ENCODE peak calls at places on chromosomes 12 and 14, in ten cellular contexts. One of them, this sample, is unnamed.

GRCh38 chr12:121741743-121742142 is 29.2 kb downstream of the TMEM120B start:
- DNase-seq in anterior cingulate cortex: no peak
- DNase-seq in GM23248: no peak
- DNase-seq in NCI-H1092 treated with DMSO at 0.1 percent for 48 hours: no peak
- DNase-seq in COLO829: no peak
- DNase-seq in activated CD4-positive, alpha-beta T cell treated with anti-CD3 and anti-CD28 coated beads, Interleukin-2, amount 10 ng/mL, durations not matched to agents 7 days and 5 days: no peak
- DNase-seq in stimulated activated CD8-positive, alpha-beta memory T cell treated with anti-CD3 and anti-CD28 coated beads, Interleukin-4, amount 100 ng/mL, for 24 hours: no peak
- DNase-seq in activated T-helper 1 cell treated with anti-CD3 and anti-CD28 coated beads, Interleukin-12 subunit alpha, Interleukin-12 subunit beta, Interleukin-2, Interleukin-4 antibody, amounts not matched to agents 30 ng/mL and 10 ng/mL and 1 ng/mL, durations not matched to agents 14 hours and 24 hours and 36 hours: no peak
- DNase-seq in CD8-positive, alpha-beta memory T cell: no peak
- DNase-seq in left colon: no peak
- DNase-seq in this sample: no peak

GRCh38 chr12:124304314-124304790 is 9.5 kb downstream of the RFLNA start:
- DNase-seq in anterior cingulate cortex: no peak
- DNase-seq in GM23248: no peak
- DNase-seq in NCI-H1092 treated with DMSO at 0.1 percent for 48 hours: no peak
- DNase-seq in COLO829: no peak
- DNase-seq in activated CD4-positive, alpha-beta T cell treated with anti-CD3 and anti-CD28 coated beads, Interleukin-2, amount 10 ng/mL, durations not matched to agents 7 days and 5 days: no peak
- DNase-seq in stimulated activated CD8-positive, alpha-beta memory T cell treated with anti-CD3 and anti-CD28 coated beads, Interleukin-4, amount 100 ng/mL, for 24 hours: no peak
- DNase-seq in activated T-helper 1 cell treated with anti-CD3 and anti-CD28 coated beads, Interleukin-12 subunit alpha, Interleukin-12 subunit beta, Interleukin-2, Interleukin-4 antibody, amounts not matched to agents 30 ng/mL and 10 ng/mL and 1 ng/mL, durations not matched to agents 14 hours and 24 hours and 36 hours: no peak
- DNase-seq in CD8-positive, alpha-beta memory T cell: no peak
- DNase-seq in left colon: peak; percentile 2
- DNase-seq in this sample: no peak

GRCh38 chr14:99475660-99476059 is 5.0 kb downstream of the SETD3 start:
- DNase-seq in anterior cingulate cortex: no peak
- DNase-seq in GM23248: no peak
- DNase-seq in NCI-H1092 treated with DMSO at 0.1 percent for 48 hours: no peak
- DNase-seq in COLO829: no peak
- DNase-seq in activated CD4-positive, alpha-beta T cell treated with anti-CD3 and anti-CD28 coated beads, Interleukin-2, amount 10 ng/mL, durations not matched to agents 7 days and 5 days: no peak
- DNase-seq in stimulated activated CD8-positive, alpha-beta memory T cell treated with anti-CD3 and anti-CD28 coated beads, Interleukin-4, amount 100 ng/mL, for 24 hours: no peak
- DNase-seq in activated T-helper 1 cell treated with anti-CD3 and anti-CD28 coated beads, Interleukin-12 subunit alpha, Interleukin-12 subunit beta, Interleukin-2, Interleukin-4 antibody, amounts not matched to agents 30 ng/mL and 10 ng/mL and 1 ng/mL, durations not matched to agents 14 hours and 24 hours and 36 hours: no peak
- DNase-seq in CD8-positive, alpha-beta memory T cell: no peak
- DNase-seq in left colon: no peak
- DNase-seq in this sample: no peak

GRCh38 chr12:132077322-132078100 is 66.6 kb downstream of the DDX51 start:
- DNase-seq in anterior cingulate cortex: no peak
- DNase-seq in GM23248: no peak
- DNase-seq in NCI-H1092 treated with DMSO at 0.1 percent for 48 hours: no peak
- DNase-seq in COLO829: no peak
- DNase-seq in activated CD4-positive, alpha-beta T cell treated with anti-CD3 and anti-CD28 coated beads, Interleukin-2, amount 10 ng/mL, durations not matched to agents 7 days and 5 days: no peak
- DNase-seq in stimulated activated CD8-positive, alpha-beta memory T cell treated with anti-CD3 and anti-CD28 coated beads, Interleukin-4, amount 100 ng/mL, for 24 hours: no peak
- DNase-seq in activated T-helper 1 cell treated with anti-CD3 and anti-CD28 coated beads, Interleukin-12 subunit alpha, Interleukin-12 subunit beta, Interleukin-2, Interleukin-4 antibody, amounts not matched to agents 30 ng/mL and 10 ng/mL and 1 ng/mL, durations not matched to agents 14 hours and 24 hours and 36 hours: no peak
- DNase-seq in CD8-positive, alpha-beta memory T cell: no peak
- DNase-seq in left colon: no peak
- DNase-seq in this sample: no peak

GRCh38 chr12:28209782-28210181 is 19.5 kb downstream of the CCDC91 start:
- DNase-seq in anterior cingulate cortex: no peak
- DNase-seq in GM23248: no peak
- DNase-seq in NCI-H1092 treated with DMSO at 0.1 percent for 48 hours: no peak
- DNase-seq in COLO829: no peak
- DNase-seq in activated CD4-positive, alpha-beta T cell treated with anti-CD3 and anti-CD28 coated beads, Interleukin-2, amount 10 ng/mL, durations not matched to agents 7 days and 5 days: no peak
- DNase-seq in stimulated activated CD8-positive, alpha-beta memory T cell treated with anti-CD3 and anti-CD28 coated beads, Interleukin-4, amount 100 ng/mL, for 24 hours: no peak
- DNase-seq in activated T-helper 1 cell treated with anti-CD3 and anti-CD28 coated beads, Interleukin-12 subunit alpha, Interleukin-12 subunit beta, Interleukin-2, Interleukin-4 antibody, amounts not matched to agents 30 ng/mL and 10 ng/mL and 1 ng/mL, durations not matched to agents 14 hours and 24 hours and 36 hours: no peak
- DNase-seq in CD8-positive, alpha-beta memory T cell: no peak
- DNase-seq in left colon: no peak
- DNase-seq in this sample: no peak

GRCh38 chr14:50038398-50039119 is 77.8 kb downstream of the VCPKMT start:
- DNase-seq in anterior cingulate cortex: no peak
- DNase-seq in GM23248: peak; percentile 99
- DNase-seq in NCI-H1092 treated with DMSO at 0.1 percent for 48 hours: no peak
- DNase-seq in COLO829: no peak
- DNase-seq in activated CD4-positive, alpha-beta T cell treated with anti-CD3 and anti-CD28 coated beads, Interleukin-2, amount 10 ng/mL, durations not matched to agents 7 days and 5 days: peak; percentile 46
- DNase-seq in stimulated activated CD8-positive, alpha-beta memory T cell treated with anti-CD3 and anti-CD28 coated beads, Interleukin-4, amount 100 ng/mL, for 24 hours: peak; percentile 43
- DNase-seq in activated T-helper 1 cell treated with anti-CD3 and anti-CD28 coated beads, Interleukin-12 subunit alpha, Interleukin-12 subunit beta, Interleukin-2, Interleukin-4 antibody, amounts not matched to agents 30 ng/mL and 10 ng/mL and 1 ng/mL, durations not matched to agents 14 hours and 24 hours and 36 hours: peak; percentile 71
- DNase-seq in CD8-positive, alpha-beta memory T cell: peak; percentile 56
- DNase-seq in left colon: no peak
- DNase-seq in this sample: no peak

GRCh38 chr12:98238513-98238912 is 276.9 kb upstream of the TMPO start:
- DNase-seq in anterior cingulate cortex: no peak
- DNase-seq in GM23248: peak; percentile 92
- DNase-seq in NCI-H1092 treated with DMSO at 0.1 percent for 48 hours: no peak
- DNase-seq in COLO829: no peak
- DNase-seq in activated CD4-positive, alpha-beta T cell treated with anti-CD3 and anti-CD28 coated beads, Interleukin-2, amount 10 ng/mL, durations not matched to agents 7 days and 5 days: no peak
- DNase-seq in stimulated activated CD8-positive, alpha-beta memory T cell treated with anti-CD3 and anti-CD28 coated beads, Interleukin-4, amount 100 ng/mL, for 24 hours: no peak
- DNase-seq in activated T-helper 1 cell treated with anti-CD3 and anti-CD28 coated beads, Interleukin-12 subunit alpha, Interleukin-12 subunit beta, Interleukin-2, Interleukin-4 antibody, amounts not matched to agents 30 ng/mL and 10 ng/mL and 1 ng/mL, durations not matched to agents 14 hours and 24 hours and 36 hours: no peak
- DNase-seq in CD8-positive, alpha-beta memory T cell: no peak
- DNase-seq in left colon: no peak
- DNase-seq in this sample: no peak

GRCh38 chr14:90844321-90844720 is 28.1 kb upstream of the TTC7B start:
- DNase-seq in anterior cingulate cortex: no peak
- DNase-seq in GM23248: no peak
- DNase-seq in NCI-H1092 treated with DMSO at 0.1 percent for 48 hours: no peak
- DNase-seq in COLO829: no peak
- DNase-seq in activated CD4-positive, alpha-beta T cell treated with anti-CD3 and anti-CD28 coated beads, Interleukin-2, amount 10 ng/mL, durations not matched to agents 7 days and 5 days: no peak
- DNase-seq in stimulated activated CD8-positive, alpha-beta memory T cell treated with anti-CD3 and anti-CD28 coated beads, Interleukin-4, amount 100 ng/mL, for 24 hours: no peak
- DNase-seq in activated T-helper 1 cell treated with anti-CD3 and anti-CD28 coated beads, Interleukin-12 subunit alpha, Interleukin-12 subunit beta, Interleukin-2, Interleukin-4 antibody, amounts not matched to agents 30 ng/mL and 10 ng/mL and 1 ng/mL, durations not matched to agents 14 hours and 24 hours and 36 hours: no peak
- DNase-seq in CD8-positive, alpha-beta memory T cell: no peak
- DNase-seq in left colon: no peak
- DNase-seq in this sample: no peak

GRCh38 chr14:66104486-66104885 is 381.7 kb upstream of the CCDC196 start:
- DNase-seq in anterior cingulate cortex: no peak
- DNase-seq in GM23248: no peak
- DNase-seq in NCI-H1092 treated with DMSO at 0.1 percent for 48 hours: no peak
- DNase-seq in COLO829: no peak
- DNase-seq in activated CD4-positive, alpha-beta T cell treated with anti-CD3 and anti-CD28 coated beads, Interleukin-2, amount 10 ng/mL, durations not matched to agents 7 days and 5 days: no peak
- DNase-seq in stimulated activated CD8-positive, alpha-beta memory T cell treated with anti-CD3 and anti-CD28 coated beads, Interleukin-4, amount 100 ng/mL, for 24 hours: no peak
- DNase-seq in activated T-helper 1 cell treated with anti-CD3 and anti-CD28 coated beads, Interleukin-12 subunit alpha, Interleukin-12 subunit beta, Interleukin-2, Interleukin-4 antibody, amounts not matched to agents 30 ng/mL and 10 ng/mL and 1 ng/mL, durations not matched to agents 14 hours and 24 hours and 36 hours: no peak
- DNase-seq in CD8-positive, alpha-beta memory T cell: no peak
- DNase-seq in left colon: no peak
- DNase-seq in this sample: no peak

GRCh38 chr14:94062344-94062904 is 18.6 kb downstream of the DDX24 start:
- DNase-seq in anterior cingulate cortex: no peak
- DNase-seq in GM23248: peak; percentile 73
- DNase-seq in NCI-H1092 treated with DMSO at 0.1 percent for 48 hours: no peak
- DNase-seq in COLO829: no peak
- DNase-seq in activated CD4-positive, alpha-beta T cell treated with anti-CD3 and anti-CD28 coated beads, Interleukin-2, amount 10 ng/mL, durations not matched to agents 7 days and 5 days: no peak
- DNase-seq in stimulated activated CD8-positive, alpha-beta memory T cell treated with anti-CD3 and anti-CD28 coated beads, Interleukin-4, amount 100 ng/mL, for 24 hours: no peak
- DNase-seq in activated T-helper 1 cell treated with anti-CD3 and anti-CD28 coated beads, Interleukin-12 subunit alpha, Interleukin-12 subunit beta, Interleukin-2, Interleukin-4 antibody, amounts not matched to agents 30 ng/mL and 10 ng/mL and 1 ng/mL, durations not matched to agents 14 hours and 24 hours and 36 hours: no peak
- DNase-seq in CD8-positive, alpha-beta memory T cell: no peak
- DNase-seq in left colon: no peak
- DNase-seq in this sample: no peak